ENCODE peak calls at places on chromosomes 6 and 20, in four cellular contexts. X is small intestine, B is body of pancreas, O is HCT116. P is an unnamed sample.

GRCh38 chr6:143721642-143722041 is 43.9 kb downstream of the PHACTR2 start:
- DNase-seq in X (no peak), B (no peak), O (no peak), P (no peak)

GRCh38 chr6:1554881-1555569 is 54.7 kb upstream of the FOXC1 start:
- DNase-seq in X (peak; percentile 60), B (peak; percentile 42), O (no peak), P (peak; percentile 76)

GRCh38 chr20:41872986-41873385 is 254.8 kb upstream of the CHD6 start:
- DNase-seq in X (no peak), B (no peak), O (no peak), P (no peak)

GRCh38 chr20:36728986-36729385 is 16.9 kb downstream of the NDRG3 start:
- DNase-seq in X (no peak), B (no peak), O (no peak), P (no peak)

GRCh38 chr6:19837511-19838441 is 606 bp downstream of the ID4 start:
- DNase-seq in X (peak; percentile 17), B (peak; percentile 49), O (no peak), P (peak; percentile 28)

GRCh38 chr20:33394718-33395117 is 6.6 kb downstream of the CDK5RAP1 start:
- DNase-seq in X (peak; percentile 11), B (no peak), O (no peak), P (no peak)

GRCh38 chr20:20624914-20625313 is 87.5 kb downstream of the RALGAPA2 start:
- DNase-seq in X (peak; percentile 10), B (no peak), O (no peak), P (no peak)

GRCh38 chr6:26743157-26743821 is 83.7 kb upstream of the ZNF322 start:
- DNase-seq in X (no peak), B (no peak), O (peak; percentile 76), P (no peak)

DNA sequence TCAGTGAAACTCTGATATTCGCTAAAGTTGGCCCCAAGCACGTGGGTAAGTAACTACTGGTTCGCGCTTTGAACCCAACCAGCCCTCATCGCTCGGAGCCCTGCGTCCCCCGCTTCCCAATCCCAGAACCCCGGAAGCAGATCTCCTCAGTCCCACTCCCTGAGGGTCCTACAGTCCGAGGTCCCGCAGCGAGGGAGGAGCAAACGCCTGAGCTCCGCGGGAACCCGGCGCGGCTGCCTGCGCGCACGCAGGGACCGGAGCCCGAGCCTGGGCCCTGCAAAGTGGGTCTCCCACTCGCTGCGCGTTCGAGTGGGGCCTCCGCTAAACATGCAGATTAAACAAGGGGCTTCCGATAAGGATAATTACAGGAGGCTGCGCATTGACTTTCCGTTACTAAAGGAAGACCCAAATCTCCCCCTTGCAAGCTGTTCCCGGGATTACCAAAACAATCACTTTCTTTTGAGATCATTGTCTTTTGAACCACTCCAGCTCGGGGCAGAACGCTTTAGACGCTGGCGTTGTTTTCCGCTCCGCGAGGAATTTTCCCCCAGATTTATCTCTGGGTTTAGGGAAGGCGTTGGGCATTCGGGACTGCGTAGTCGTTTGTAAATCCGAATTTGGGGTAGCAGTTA is 1.3 kb upstream of the VSX1 start:
- DNase-seq in X (no peak), B (no peak), O (no peak), P (no peak)
- H3K4me3 ChIP-seq in X (no peak overlapping the region), B (no peak overlapping the region), O (no peak overlapping the region), P (no peak overlapping the region)

GRCh38 chr6:33853736-33854135 is 49.9 kb upstream of the MLN start:
- DNase-seq in X (no peak), B (no peak), O (no peak), P (no peak)
- H3K27me3 ChIP-seq in X (no peaks in the 10 kb centered on the region), B (no peaks in the 10 kb centered on the region), O (no peaks in the 10 kb centered on the region), P (no peaks in the 10 kb centered on the region)

DNA sequence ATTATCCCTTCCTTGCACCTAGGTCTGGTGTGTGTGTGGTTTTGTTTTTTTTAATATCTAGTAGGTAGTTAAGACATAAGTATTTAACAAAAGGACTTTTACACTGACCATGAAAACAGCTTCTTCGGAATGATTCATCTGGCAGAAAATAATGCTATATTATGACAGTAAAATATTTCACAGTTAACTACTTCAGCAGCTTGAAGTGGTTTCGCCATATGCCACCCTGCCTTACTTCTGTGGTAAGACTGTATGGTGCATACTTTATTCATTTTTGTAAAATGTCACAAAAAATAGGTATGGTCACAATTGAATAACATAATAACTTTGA is 868 bp upstream of the PTPRK start:
- DNase-seq in X (no peak), B (no peak), O (no peak), P (no peak)
- H3K4me3 ChIP-seq in X (peak overlapping the region; percentile 78), B (peak overlapping the region; percentile 37), O (peak overlapping the region; percentile 86), P (peak overlapping the region; percentile 68)

GRCh38 chr6:7271205-7271534 is 41.8 kb downstream of the SSR1 start:
- DNase-seq in X (no peak), B (no peak), O (no peak), P (no peak)
- H3K27me3 ChIP-seq in X (no peaks in the 10 kb centered on the region), B (no peaks in the 10 kb centered on the region), O (no peaks in the 10 kb centered on the region), P (no peaks in the 10 kb centered on the region)

GRCh38 chr20:64047968-64048401 is 1.5 kb downstream of the SOX18 start:
- DNase-seq in X (no peak), B (no peak), O (no peak), P (no peak)

GRCh38 chr20:64049060-64049886 is at the start of gene SOX18:
- DNase-seq in X (no peak), B (no peak), O (no peak), P (no peak)

GRCh38 chr20:64047046-64047389 is 2.4 kb downstream of the SOX18 start:
- DNase-seq in X (no peak), B (no peak), O (no peak), P (no peak)

GRCh38 chr20:64049887-64050260 is 435 bp upstream of the SOX18 start:
- DNase-seq in X (no peak), B (no peak), O (no peak), P (no peak)

DNA sequence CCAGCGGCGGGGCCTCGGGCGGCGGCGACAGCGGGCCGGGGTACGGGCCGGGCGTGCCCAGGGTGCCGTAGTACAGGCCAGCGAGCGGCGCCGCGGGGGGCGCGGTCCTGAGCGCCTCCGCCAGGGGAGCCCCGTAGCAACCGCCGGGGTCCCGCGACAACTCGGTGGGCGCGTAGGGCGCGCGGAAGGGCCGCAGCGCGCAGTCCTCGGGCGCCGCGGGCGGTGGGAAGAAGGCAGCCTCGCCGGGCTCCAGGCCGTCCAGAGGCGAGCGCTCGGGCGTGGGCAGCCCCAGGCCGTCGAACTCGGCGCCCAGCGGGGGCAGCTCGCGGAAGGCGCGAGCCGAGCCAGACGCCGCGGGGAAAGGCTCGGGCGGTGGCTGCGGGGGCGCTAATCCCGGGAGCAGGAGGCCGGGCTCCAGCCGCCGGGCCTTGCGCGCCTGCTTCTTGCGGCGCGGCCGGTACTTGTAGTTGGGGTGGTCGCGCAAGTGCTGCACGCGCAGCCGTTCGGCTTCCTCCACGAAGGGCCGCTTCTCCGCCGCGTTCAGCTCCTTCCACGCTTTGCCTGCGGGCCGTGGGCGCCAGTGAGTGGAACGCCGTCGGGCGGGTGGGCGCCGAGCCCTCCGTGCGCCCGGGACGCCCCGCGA is 916 bp downstream of the SOX18 start:
- DNase-seq in X (no peak), B (no peak), O (no peak), P (no peak)
- H3K4me3 ChIP-seq in X (peak overlapping the region; percentile 36), B (no peak overlapping the region), O (no peak overlapping the region), P (no peak overlapping the region)